ENCODE peak calls at places on chromosome 13, in five cellular contexts. G is mesenchymal stem cell, Y is neuronal stem cell, X is mesendoderm, Z is trophoblast cell. L is an unnamed sample.

GRCh38 chr13:35256459-35257148 is 219.9 kb downstream of the MAB21L1 start:
- DNase-seq in G (no peak), Y (no peak), X (no peak), Z (no peak), L (no peak)

GRCh38 chr13:79037197-79037596 is 368.9 kb downstream of the RBM26 start:
- DNase-seq in G (no peak), Y (no peak), X (no peak), Z (no peak), L (no peak)

GRCh38 chr13:51577690-51578089 is 6.6 kb upstream of the WDFY2 start:
- DNase-seq in G (no peak), Y (no peak), X (no peak), Z (peak; percentile 88), L (no peak)

GRCh38 chr13:41675306-41675705 is 218.0 kb downstream of the RGCC start:
- DNase-seq in G (no peak), Y (no peak), X (no peak), Z (peak; percentile 77), L (no peak)

GRCh38 chr13:99388334-99388923 is 81.2 kb upstream of the GPR183 start:
- DNase-seq in G (no peak), Y (no peak), X (no peak), Z (no peak), L (peak; percentile 23)

GRCh38 chr13:37510441-37510840 is 88.1 kb downstream of the POSTN start:
- DNase-seq in G (no peak), Y (no peak), X (no peak), Z (no peak), L (no peak)

GRCh38 chr13:75566658-75567057 is 17.1 kb downstream of the UCHL3 start:
- DNase-seq in G (peak; percentile 49), Y (no peak), X (no peak), Z (peak; percentile 28), L (no peak)

GRCh38 chr13:102631198-102631597 is 34.4 kb downstream of the TPP2 start:
- DNase-seq in G (no peak), Y (no peak), X (no peak), Z (no peak), L (no peak)

GRCh38 chr13:43245374-43245964 is 222.1 kb downstream of the DNAJC15 start:
- DNase-seq in G (peak; percentile 85), Y (no peak), X (no peak), Z (no peak), L (no peak)

GRCh38 chr13:23175920-23176319 is 4.9 kb upstream of the SGCG start:
- DNase-seq in G (no peak), Y (no peak), X (no peak), Z (no peak), L (no peak)

GRCh38 chr13:108083056-108083455 is 132.3 kb downstream of the LIG4 start:
- DNase-seq in G (no peak), Y (no peak), X (peak; percentile 18), Z (no peak), L (no peak)

GRCh38 chr13:49082653-49083536 is 107.2 kb downstream of the FNDC3A start:
- DNase-seq in G (peak; percentile 70), Y (no peak), X (peak; percentile 78), Z (peak; percentile 84), L (no peak)

GRCh38 chr13:111397202-111397880 is 76.9 kb downstream of the TEX29 start:
- DNase-seq in G (no peak), Y (no peak), X (no peak), Z (no peak), L (no peak)

GRCh38 chr13:99614465-99614885 is 113.2 kb downstream of the TM9SF2 start:
- DNase-seq in G (no peak), Y (no peak), X (peak; percentile 77), Z (no peak), L (peak; percentile 62)

GRCh38 chr13:44818428-44818827 is 170.8 kb downstream of the NUFIP1 start:
- DNase-seq in G (peak; percentile 43), Y (peak; percentile 30), X (peak; percentile 93), Z (peak; percentile 90), L (peak; percentile 53)

GRCh38 chr13:114115191-114115671 is 17.2 kb downstream of the RASA3 start:
- DNase-seq in G (peak; percentile 94), Y (no peak), X (no peak), Z (peak; percentile 45), L (no peak)

GRCh38 chr13:90070837-90071525 is 1276.5 kb upstream of the MIR17HG start:
- DNase-seq in G (no peak), Y (no peak), X (no peak), Z (no peak), L (no peak)

GRCh38 chr13:59659981-59660380 is 503.7 kb downstream of the DIAPH3 start:
- DNase-seq in G (no peak), Y (no peak), X (no peak), Z (no peak), L (no peak)

DNA sequence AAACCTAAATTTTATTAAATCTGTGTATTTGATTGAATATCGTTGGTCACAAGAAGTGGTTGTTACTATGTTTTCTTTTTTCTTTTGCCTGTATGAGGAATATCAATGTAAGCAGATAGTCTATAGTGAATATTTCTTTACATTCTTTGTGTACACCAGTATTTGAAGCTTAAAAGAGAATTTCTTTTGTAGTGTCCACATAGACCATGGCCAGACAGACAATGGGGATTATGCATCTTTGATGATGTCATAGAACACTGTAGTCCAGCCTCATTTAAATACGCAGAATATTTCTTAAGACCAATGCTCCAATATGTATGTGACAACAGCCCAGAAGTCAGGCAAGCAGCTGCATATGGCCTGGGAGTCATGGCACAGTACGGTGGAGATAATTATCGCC is 64.8 kb downstream of the IPO5 start:
- DNase-seq in G (no peak), Y (no peak), X (no peak), Z (no peak), L (no peak)
- H3K18ac ChIP-seq in G (no peak overlapping the region), Y (no peak overlapping the region), X (no peak overlapping the region), Z (no peak overlapping the region), L (no peak overlapping the region)

GRCh38 chr13:50319603-50320296 is 304.5 kb downstream of the KCNRG start:
- DNase-seq in G (peak; percentile 60), Y (no peak), X (no peak), Z (no peak), L (no peak)

GRCh38 chr13:50318887-50319286 is 303.6 kb downstream of the KCNRG start:
- DNase-seq in G (no peak), Y (no peak), X (peak; percentile 48), Z (no peak), L (no peak)

GRCh38 chr13:50323440-50324070 is 308.3 kb downstream of the KCNRG start:
- DNase-seq in G (peak; percentile 83), Y (no peak), X (no peak), Z (peak; percentile 97), L (no peak)

GRCh38 chr13:50322006-50322405 is 306.8 kb downstream of the KCNRG start:
- DNase-seq in G (no peak), Y (no peak), X (no peak), Z (peak; percentile 87), L (no peak)

GRCh38 chr13:50320297-50320862 is 305.1 kb downstream of the KCNRG start:
- DNase-seq in G (peak; percentile 58), Y (no peak), X (no peak), Z (peak; percentile 40), L (no peak)
- H3K18ac ChIP-seq in G (no peak overlapping the region), Y (no peak overlapping the region), X (no peak overlapping the region), Z (no peak overlapping the region), L (no peak overlapping the region)

GRCh38 chr13:95237310-95237870 is 63.9 kb downstream of the ABCC4 start:
- DNase-seq in G (no peak), Y (no peak), X (no peak), Z (no peak), L (no peak)

GRCh38 chr13:95234242-95234641 is 67.0 kb downstream of the ABCC4 start:
- DNase-seq in G (no peak), Y (no peak), X (no peak), Z (no peak), L (no peak)

GRCh38 chr13:95236774-95237173 is 64.5 kb downstream of the ABCC4 start:
- DNase-seq in G (no peak), Y (no peak), X (no peak), Z (no peak), L (no peak)

GRCh38 chr13:95235199-95235726 is 66.0 kb downstream of the ABCC4 start:
- DNase-seq in G (peak; percentile 34), Y (no peak), X (no peak), Z (no peak), L (no peak)

GRCh38 chr13:95235944-95236343 is 65.3 kb downstream of the ABCC4 start:
- DNase-seq in G (no peak), Y (no peak), X (no peak), Z (no peak), L (no peak)
- H3K18ac ChIP-seq in G (peak overlapping the region; percentile 76), Y (no peak overlapping the region), X (no peak overlapping the region), Z (no peak overlapping the region), L (no peak overlapping the region)

DNA sequence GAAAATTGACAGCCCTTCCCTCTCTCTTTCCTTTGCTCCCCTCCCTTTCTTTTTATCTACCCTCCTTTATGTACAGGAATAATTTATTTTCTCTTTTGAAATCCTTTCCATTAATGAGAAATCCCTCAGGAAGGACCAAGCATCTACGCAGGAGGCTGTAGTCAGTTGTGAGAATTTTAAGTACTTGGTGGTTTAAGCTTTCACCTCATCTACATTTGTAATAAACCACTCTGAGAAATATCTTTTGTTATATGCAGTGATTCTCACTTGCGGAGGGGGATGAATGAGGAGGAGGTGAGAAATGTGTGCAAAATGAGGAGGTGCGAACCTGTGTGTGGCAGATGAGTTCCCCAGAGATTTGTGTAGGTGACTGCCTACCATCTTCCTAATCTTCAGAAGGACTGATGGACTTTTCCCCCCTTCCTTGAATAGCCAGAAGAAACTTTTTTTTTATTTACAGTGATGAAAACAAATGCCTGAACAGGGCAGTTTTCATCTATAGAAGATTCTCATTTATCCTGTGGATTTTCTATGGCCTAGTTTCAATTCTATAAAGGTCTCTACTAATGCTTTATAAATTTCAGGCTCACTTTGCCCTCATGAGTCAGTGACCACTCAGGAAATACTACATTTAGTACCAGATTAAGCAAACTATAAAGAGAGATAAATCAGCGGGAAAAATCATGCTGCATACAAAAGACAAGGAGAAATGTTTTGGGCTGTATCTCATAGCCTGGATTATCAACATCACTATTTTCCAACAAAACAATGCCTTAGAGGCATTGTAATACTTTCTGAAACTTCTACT is 118.3 kb downstream of the LHFPL6 start:
- DNase-seq in G (peak; percentile 56), Y (no peak), X (peak; percentile 38), Z (no peak), L (no peak)
- H3K18ac ChIP-seq in G (no peak overlapping the region), Y (no peak overlapping the region), X (peak overlapping the region; percentile 82), Z (no peak overlapping the region), L (no peak overlapping the region)

L was measured in H9.